ENCODE peak calls at places on chromosomes 16 and 17, in eight cellular contexts. One of them, this sample, is unnamed.

GRCh38 chr16:82260212-82260795 is 90.3 kb upstream of the MPHOSPH6 start:
- DNase-seq in AG04450: no peak
- DNase-seq in BJ: no peak
- DNase-seq in A549: no peak
- DNase-seq in AG09309: no peak
- DNase-seq in heart right ventricle: no peak
- DNase-seq in bronchial epithelial cell: no peak
- DNase-seq in colonic mucosa: no peak
- DNase-seq in this sample: no peak

GRCh38 chr16:87436225-87437172 is 44.4 kb downstream of the MAP1LC3B start:
- DNase-seq in colonic mucosa: no peak
- DNase-seq in AG04450: no peak
- DNase-seq in heart right ventricle: no peak
- DNase-seq in A549: no peak
- DNase-seq in BJ: no peak
- DNase-seq in AG09309: no peak
- DNase-seq in bronchial epithelial cell: no peak
- DNase-seq in this sample: peak

GRCh38 chr17:11701906-11702305 is 103.6 kb downstream of the DNAH9 start:
- DNase-seq in heart right ventricle: no peak
- DNase-seq in AG09309: no peak
- DNase-seq in AG04450: no peak
- DNase-seq in A549: no peak
- DNase-seq in colonic mucosa: no peak
- DNase-seq in bronchial epithelial cell: no peak
- DNase-seq in BJ: no peak
- DNase-seq in this sample: no peak

GRCh38 chr17:38333635-38334295 is 10.0 kb downstream of the GPR179 start:
- DNase-seq in AG09309: no peak
- DNase-seq in BJ: no peak
- DNase-seq in A549: peak
- DNase-seq in heart right ventricle: no peak
- DNase-seq in colonic mucosa: peak
- DNase-seq in bronchial epithelial cell: no peak
- DNase-seq in AG04450: no peak
- DNase-seq in this sample: no peak

GRCh38 chr17:7018331-7018964 is 4.4 kb upstream of the BCL6B start:
- DNase-seq in AG09309: no peak
- DNase-seq in BJ: no peak
- DNase-seq in AG04450: no peak
- DNase-seq in A549: no peak
- DNase-seq in bronchial epithelial cell: no peak
- DNase-seq in colonic mucosa: peak
- DNase-seq in heart right ventricle: peak
- DNase-seq in this sample: no peak

GRCh38 chr17:48527742-48528028 is 3.1 kb downstream of the HOXB1 start:
- DNase-seq in heart right ventricle: no peak
- DNase-seq in bronchial epithelial cell: no peak
- DNase-seq in BJ: no peak
- DNase-seq in AG04450: no peak
- DNase-seq in A549: no peak
- DNase-seq in colonic mucosa: no peak
- DNase-seq in AG09309: no peak
- DNase-seq in this sample: no peak

GRCh38 chr16:14370736-14371234 is 259.3 kb downstream of the PARN start:
- DNase-seq in BJ: no peak
- DNase-seq in bronchial epithelial cell: no peak
- DNase-seq in AG09309: no peak
- DNase-seq in colonic mucosa: no peak
- DNase-seq in heart right ventricle: no peak
- DNase-seq in AG04450: no peak
- DNase-seq in A549: no peak
- DNase-seq in this sample: no peak

GRCh38 chr17:78268960-78269892 is 37.8 kb downstream of the TMEM235 start:
- DNase-seq in AG04450: no peak
- DNase-seq in A549: peak
- DNase-seq in heart right ventricle: no peak
- DNase-seq in colonic mucosa: peak
- DNase-seq in AG09309: no peak
- DNase-seq in BJ: no peak
- DNase-seq in bronchial epithelial cell: no peak
- DNase-seq in this sample: no peak

GRCh38 chr17:83096401-83097220 is 17.2 kb downstream of the METRNL start:
- DNase-seq in A549: no peak
- DNase-seq in AG04450: no peak
- DNase-seq in AG09309: no peak
- DNase-seq in colonic mucosa: peak
- DNase-seq in heart right ventricle: no peak
- DNase-seq in bronchial epithelial cell: peak
- DNase-seq in BJ: no peak
- DNase-seq in this sample: no peak

GRCh38 chr16:78183437-78183836 is 84.0 kb downstream of the WWOX start:
- DNase-seq in BJ: no peak
- DNase-seq in AG09309: no peak
- DNase-seq in A549: no peak
- DNase-seq in colonic mucosa: no peak
- DNase-seq in bronchial epithelial cell: no peak
- DNase-seq in heart right ventricle: no peak
- DNase-seq in AG04450: no peak
- DNase-seq in this sample: no peak

GRCh38 chr16:24686678-24687077 is 42.8 kb upstream of the TNRC6A start:
- DNase-seq in A549: no peak
- DNase-seq in BJ: no peak
- DNase-seq in AG09309: no peak
- DNase-seq in bronchial epithelial cell: no peak
- DNase-seq in AG04450: no peak
- DNase-seq in colonic mucosa: no peak
- DNase-seq in heart right ventricle: no peak
- DNase-seq in this sample: no peak

GRCh38 chr17:80927791-80928216 is 63.8 kb upstream of the CHMP6 start:
- DNase-seq in AG04450: no peak
- DNase-seq in A549: no peak
- DNase-seq in AG09309: no peak
- DNase-seq in bronchial epithelial cell: no peak
- DNase-seq in colonic mucosa: no peak
- DNase-seq in heart right ventricle: no peak
- DNase-seq in BJ: no peak
- DNase-seq in this sample: peak

GRCh38 chr17:30382345-30382744 is 3.6 kb downstream of the CPD start:
- DNase-seq in heart right ventricle: no peak
- DNase-seq in bronchial epithelial cell: no peak
- DNase-seq in AG04450: no peak
- DNase-seq in AG09309: no peak
- DNase-seq in colonic mucosa: no peak
- DNase-seq in A549: no peak
- DNase-seq in BJ: no peak
- DNase-seq in this sample: no peak

GRCh38 chr16:46569231-46569735 is 51.9 kb downstream of the SHCBP1 start:
- DNase-seq in AG09309: no peak
- DNase-seq in bronchial epithelial cell: no peak
- DNase-seq in A549: no peak
- DNase-seq in AG04450: no peak
- DNase-seq in heart right ventricle: no peak
- DNase-seq in BJ: no peak
- DNase-seq in colonic mucosa: no peak
- DNase-seq in this sample: no peak

GRCh38 chr17:14748036-14748715 is 447.3 kb downstream of the HS3ST3B1 start:
- DNase-seq in BJ: no peak
- DNase-seq in AG09309: no peak
- DNase-seq in AG04450: no peak
- DNase-seq in heart right ventricle: no peak
- DNase-seq in colonic mucosa: no peak
- DNase-seq in A549: no peak
- DNase-seq in bronchial epithelial cell: peak
- DNase-seq in this sample: no peak

GRCh38 chr17:27630607-27631408 is at the start of gene LGALS9:
- DNase-seq in colonic mucosa: peak
- DNase-seq in BJ: no peak
- DNase-seq in AG09309: no peak
- DNase-seq in AG04450: no peak
- DNase-seq in A549: no peak
- DNase-seq in heart right ventricle: peak
- DNase-seq in bronchial epithelial cell: peak
- DNase-seq in this sample: peak

GRCh38 chr17:74567397-74567796 is at the start of gene CD300H:
- DNase-seq in AG09309: no peak
- DNase-seq in colonic mucosa: no peak
- DNase-seq in A549: no peak
- DNase-seq in bronchial epithelial cell: no peak
- DNase-seq in AG04450: no peak
- DNase-seq in heart right ventricle: no peak
- DNase-seq in BJ: no peak
- DNase-seq in this sample: no peak

GRCh38 chr16:53147500-53148065 is 92.8 kb downstream of the CHD9 start:
- DNase-seq in BJ: no peak
- DNase-seq in AG09309: no peak
- DNase-seq in AG04450: no peak
- DNase-seq in bronchial epithelial cell: peak
- DNase-seq in A549: no peak
- DNase-seq in heart right ventricle: no peak
- DNase-seq in colonic mucosa: no peak
- DNase-seq in this sample: no peak

GRCh38 chr17:59111539-59111938 is 4.9 kb upstream of the TRIM37 start:
- DNase-seq in AG04450: no peak
- DNase-seq in AG09309: no peak
- DNase-seq in A549: no peak
- DNase-seq in heart right ventricle: no peak
- DNase-seq in bronchial epithelial cell: no peak
- DNase-seq in BJ: no peak
- DNase-seq in colonic mucosa: no peak
- DNase-seq in this sample: no peak

GRCh38 chr17:61926831-61927210 is 961 bp downstream of the INTS2 start:
- DNase-seq in colonic mucosa: no peak
- DNase-seq in A549: no peak
- DNase-seq in BJ: no peak
- DNase-seq in heart right ventricle: no peak
- DNase-seq in bronchial epithelial cell: no peak
- DNase-seq in AG04450: peak
- DNase-seq in AG09309: no peak
- DNase-seq in this sample: no peak

GRCh38 chr17:59830846-59831486 is 61.8 kb downstream of the TUBD1 start:
- DNase-seq in bronchial epithelial cell: peak
- DNase-seq in AG09309: no peak
- DNase-seq in AG04450: no peak
- DNase-seq in colonic mucosa: no peak
- DNase-seq in heart right ventricle: no peak
- DNase-seq in BJ: no peak
- DNase-seq in A549: peak
- DNase-seq in this sample: no peak

DNA sequence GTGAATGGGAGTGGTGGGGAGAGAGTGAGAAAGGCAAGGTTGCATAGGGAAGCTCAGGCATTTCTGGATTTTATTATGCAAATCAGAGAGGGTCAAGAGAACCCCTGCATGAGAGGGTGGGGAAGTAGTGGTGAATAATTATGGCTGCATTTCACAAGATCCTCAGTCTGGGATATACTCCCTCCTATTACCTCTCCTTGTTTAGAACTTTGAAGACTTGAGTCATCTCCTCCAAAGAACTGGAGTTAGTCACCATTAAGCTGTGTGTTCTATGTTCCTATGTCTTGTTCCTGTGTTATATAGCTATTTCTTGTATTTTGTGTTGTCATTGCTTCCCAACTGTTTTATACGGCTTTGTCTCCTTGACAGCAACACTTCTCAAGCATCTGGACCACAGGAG is 18.4 kb downstream of the SOX9 start:
- DNase-seq in heart right ventricle: no peak
- DNase-seq in bronchial epithelial cell: peak
- DNase-seq in A549: no peak
- DNase-seq in AG09309: no peak
- DNase-seq in BJ: no peak
- DNase-seq in AG04450: no peak
- DNase-seq in colonic mucosa: no peak
- DNase-seq in this sample: no peak
- TF ChIP-seq CTCF in heart right ventricle: no peak
- TF ChIP-seq CTCF in bronchial epithelial cell: no peak
- TF ChIP-seq CTCF in A549: no peak
- TF ChIP-seq CTCF in AG09309: no peak
- TF ChIP-seq CTCF in BJ: no peak
- TF ChIP-seq CTCF in AG04450: no peak
- TF ChIP-seq CTCF in colonic mucosa: no peak
- TF ChIP-seq CTCF in this sample: no peak

DNA sequence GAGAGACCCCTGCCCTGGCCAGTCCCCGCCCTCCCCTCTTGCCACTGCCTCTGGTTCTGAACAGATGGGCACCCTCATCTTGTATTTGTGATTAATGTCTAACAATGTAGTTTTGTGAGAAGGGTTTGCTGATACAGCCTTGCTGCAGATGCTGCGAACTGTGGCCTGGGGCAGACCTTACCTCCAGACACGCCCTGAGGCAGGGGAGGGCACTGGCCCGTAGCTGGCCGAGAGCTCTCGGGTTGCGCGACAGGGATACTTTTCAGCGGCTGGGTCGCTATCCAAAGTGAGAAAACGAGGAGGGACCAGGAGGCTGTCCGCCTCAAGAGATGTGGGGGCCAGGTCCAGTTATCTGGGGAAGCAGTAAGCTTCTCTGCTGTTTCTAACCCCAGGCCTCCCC is 21.9 kb downstream of the STH start:
- DNase-seq in AG04450: no peak
- DNase-seq in colonic mucosa: no peak
- DNase-seq in heart right ventricle: no peak
- DNase-seq in BJ: no peak
- DNase-seq in A549: no peak
- DNase-seq in AG09309: no peak
- DNase-seq in bronchial epithelial cell: no peak
- DNase-seq in this sample: no peak
- H3K4me3 ChIP-seq in AG04450: no peak
- H3K4me3 ChIP-seq in colonic mucosa: no peak
- H3K4me3 ChIP-seq in heart right ventricle: no peak
- H3K4me3 ChIP-seq in BJ: no peak
- H3K4me3 ChIP-seq in A549: no peak
- H3K4me3 ChIP-seq in AG09309: no peak
- H3K4me3 ChIP-seq in bronchial epithelial cell: no peak
- H3K4me3 ChIP-seq in this sample: no peak

DNA sequence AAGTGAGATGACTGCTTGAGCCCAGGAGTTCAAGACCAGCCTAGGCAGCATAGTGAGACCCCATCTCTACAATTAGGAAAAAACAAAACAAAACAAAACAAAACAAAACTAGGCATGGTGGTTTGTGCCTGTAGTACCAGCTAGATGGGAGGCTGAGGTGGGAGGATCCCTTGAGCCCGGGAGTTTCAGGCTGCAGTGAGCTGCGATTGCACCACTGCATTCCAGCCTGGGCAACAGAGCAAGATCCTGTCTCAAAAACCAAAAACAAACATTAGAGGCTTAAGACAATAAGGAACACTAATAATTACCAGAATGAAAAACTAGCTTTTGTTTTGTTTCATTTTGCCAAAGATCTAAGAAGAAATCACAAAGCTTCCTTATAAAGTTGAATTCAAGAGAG is 69.2 kb downstream of the GPRC5B start:
- DNase-seq in AG04450: no peak
- DNase-seq in heart right ventricle: no peak
- DNase-seq in A549: no peak
- DNase-seq in AG09309: no peak
- DNase-seq in bronchial epithelial cell: no peak
- DNase-seq in colonic mucosa: no peak
- DNase-seq in BJ: no peak
- DNase-seq in this sample: no peak
- TF ChIP-seq CTCF in AG04450: no peak
- TF ChIP-seq CTCF in heart right ventricle: no peak
- TF ChIP-seq CTCF in A549: no peak
- TF ChIP-seq CTCF in AG09309: no peak
- TF ChIP-seq CTCF in bronchial epithelial cell: no peak
- TF ChIP-seq CTCF in colonic mucosa: no peak
- TF ChIP-seq CTCF in BJ: no peak
- TF ChIP-seq CTCF in this sample: no peak

GRCh38 chr16:3254309-3254708 is 2.1 kb downstream of the MEFV start:
- DNase-seq in colonic mucosa: no peak
- DNase-seq in AG09309: no peak
- DNase-seq in AG04450: no peak
- DNase-seq in BJ: no peak
- DNase-seq in A549: no peak
- DNase-seq in bronchial epithelial cell: no peak
- DNase-seq in heart right ventricle: no peak
- DNase-seq in this sample: no peak
- H3K4me3 ChIP-seq in colonic mucosa: no peak
- H3K4me3 ChIP-seq in AG09309: no peak
- H3K4me3 ChIP-seq in AG04450: no peak
- H3K4me3 ChIP-seq in BJ: no peak
- H3K4me3 ChIP-seq in A549: no peak
- H3K4me3 ChIP-seq in bronchial epithelial cell: no peak
- H3K4me3 ChIP-seq in heart right ventricle: no peak
- H3K4me3 ChIP-seq in this sample: no peak

This sample was measured in astrocyte of the cerebellum.